ENCODE peak calls at places on chromosomes 11 and 22, in four cellular contexts. N is GF-D8; C is Caco-2; K is activated naive CD4-positive, alpha-beta T cell treated with anti-CD3 and anti-CD28 coated beads for 36 hours. R is an unnamed sample.

GRCh38 chr11:22879615-22880014 is 19.3 kb upstream of the CCDC179 start:
- DNase-seq in N (no peak), C (no peak), K (no peak), R (no peak)

GRCh38 chr11:8910662-8911039 is 338 bp upstream of the AKIP1 start:
- DNase-seq in N (no peak), C (no peak), K (no peak), R (no peak)

GRCh38 chr11:29984544-29984943 is 32.3 kb downstream of the KCNA4 start:
- DNase-seq in N (no peak), C (no peak), K (no peak), R (peak; percentile 32)

GRCh38 chr22:27880778-27881394 is 38.2 kb downstream of the PITPNB start:
- DNase-seq in N (peak; percentile 6), C (peak; percentile 56), K (peak; percentile 29), R (peak; percentile 71)

GRCh38 chr11:68213135-68213515 is at the start of gene KMT5B:
- DNase-seq in N (no peak), C (peak; percentile 89), K (peak; percentile 39), R (peak; percentile 58)

GRCh38 chr11:129657866-129658557 is 157.6 kb upstream of the TMEM45B start:
- DNase-seq in N (no peak), C (no peak), K (no peak), R (no peak)

GRCh38 chr11:78749243-78749730 is 174.6 kb upstream of the NARS2 start:
- DNase-seq in N (no peak), C (no peak), K (no peak), R (no peak)

GRCh38 chr11:44270403-44271192 is 39.3 kb downstream of the ALX4 start:
- DNase-seq in N (no peak), C (no peak), K (no peak), R (no peak)

GRCh38 chr11:8601376-8602133 is 7.5 kb upstream of the STK33 start:
- DNase-seq in N (no peak), C (no peak), K (no peak), R (peak; percentile 78)

GRCh38 chr11:20137637-20138036 is 22.6 kb downstream of the DBX1 start:
- DNase-seq in N (no peak), C (no peak), K (no peak), R (no peak)

GRCh38 chr11:2305140-2305861 is 3.5 kb downstream of the TSPAN32 start:
- DNase-seq in N (no peak), C (peak; percentile 89), K (peak; percentile 91), R (peak; percentile 77)

GRCh38 chr11:101487775-101488174 is 96.0 kb downstream of the TRPC6 start:
- DNase-seq in N (no peak), C (no peak), K (no peak), R (no peak)

GRCh38 chr22:40240671-40241070 is 62.9 kb downstream of the TNRC6B start:
- DNase-seq in N (no peak), C (no peak), K (no peak), R (no peak)

GRCh38 chr22:50199251-50199721 is 1.5 kb upstream of the SELENOO start:
- DNase-seq in N (no peak), C (no peak), K (no peak), R (no peak)

GRCh38 chr11:104573431-104573830 is 324.8 kb downstream of the CASP12 start:
- DNase-seq in N (no peak), C (no peak), K (no peak), R (no peak)

GRCh38 chr11:67255864-67256263 is 10.4 kb upstream of the GRK2 start:
- DNase-seq in N (no peak), C (no peak), K (no peak), R (no peak)

GRCh38 chr11:1650034-1650917 is 20.7 kb downstream of the KRTAP5-5 start:
- DNase-seq in N (no peak), C (no peak), K (no peak), R (no peak)

GRCh38 chr22:17830041-17830961 is 56.0 kb upstream of the BID start:
- DNase-seq in N (peak; percentile 38), C (peak; percentile 89), K (peak; percentile 90), R (peak; percentile 76)

GRCh38 chr22:36253523-36254490 is 874 bp downstream of the APOL1 start:
- DNase-seq in N (no peak), C (no peak), K (peak; percentile 53), R (no peak)

GRCh38 chr22:46515208-46516111 is 22.0 kb downstream of the CELSR1 start:
- DNase-seq in N (no peak), C (no peak), K (no peak), R (no peak)

GRCh38 chr22:46942816-46943783 is 180.7 kb downstream of the TBC1D22A start:
- DNase-seq in N (peak; percentile 48), C (no peak), K (peak; percentile 21), R (no peak)

GRCh38 chr22:27133951-27134664 is 476.7 kb downstream of the MIAT start:
- DNase-seq in N (peak; percentile 31), C (no peak), K (peak; percentile 56), R (no peak)

GRCh38 chr11:119509277-119509841 is 86.4 kb upstream of the THY1 start:
- DNase-seq in N (no peak), C (no peak), K (peak; percentile 29), R (no peak)

GRCh38 chr11:83971063-83971462 is 684.9 kb upstream of the CCDC90B start:
- DNase-seq in N (no peak), C (no peak), K (no peak), R (peak; percentile 4)

GRCh38 chr22:23780146-23780748 is 6.5 kb upstream of the SMARCB1 start:
- DNase-seq in N (no peak), C (no peak), K (no peak), R (no peak)

GRCh38 chr11:92845390-92846185 is 123.9 kb upstream of the MTNR1B start:
- DNase-seq in N (no peak), C (no peak), K (no peak), R (no peak)

GRCh38 chr11:73622920-73623593 is 23.3 kb upstream of the PLEKHB1 start:
- DNase-seq in N (no peak), C (no peak), K (no peak), R (no peak)

GRCh38 chr11:36352919-36353318 is 56.8 kb downstream of the PRR5L start:
- DNase-seq in N (no peak), C (no peak), K (peak; percentile 76), R (no peak)

GRCh38 chr11:68532719-68533369 is 72.3 kb downstream of the PPP6R3 start:
- DNase-seq in N (no peak), C (peak; percentile 67), K (no peak), R (no peak)

GRCh38 chr11:2205214-2205770 is 33.7 kb upstream of the TH start:
- DNase-seq in N (no peak), C (no peak), K (peak; percentile 3), R (no peak)

GRCh38 chr11:90426442-90426841 is 203.6 kb upstream of the CHORDC1 start:
- DNase-seq in N (no peak), C (no peak), K (no peak), R (no peak)

GRCh38 chr11:116536416-116536815 is 236.4 kb downstream of the BUD13 start:
- DNase-seq in N (no peak), C (no peak), K (no peak), R (peak; percentile 47)

GRCh38 chr11:72425053-72425980 is 9.0 kb downstream of the CLPB start:
- DNase-seq in N (peak; percentile 17), C (no peak), K (no peak), R (no peak)

GRCh38 chr11:11521306-11522002 is 100.4 kb downstream of the GALNT18 start:
- DNase-seq in N (no peak), C (no peak), K (peak; percentile 24), R (no peak)

GRCh38 chr22:24465566-24465965 is 29.6 kb upstream of the UPB1 start:
- DNase-seq in N (no peak), C (peak; percentile 67), K (no peak), R (no peak)

GRCh38 chr22:29055192-29055830 is 6.3 kb downstream of the C22orf31 start:
- DNase-seq in N (no peak), C (no peak), K (no peak), R (peak; percentile 82)

GRCh38 chr22:21972293-21972779 is 10.3 kb downstream of the TOP3B start:
- DNase-seq in N (no peak), C (peak; percentile 57), K (peak; percentile 60), R (peak; percentile 70)

GRCh38 chr11:60485987-60486386 is 6.6 kb upstream of the MS4A12 start:
- DNase-seq in N (peak; percentile 8), C (peak; percentile 72), K (peak; percentile 38), R (peak; percentile 69)

GRCh38 chr11:69425895-69426544 is 55.4 kb upstream of the LINC01488 start:
- DNase-seq in N (no peak), C (no peak), K (peak; percentile 32), R (no peak)

R was measured in NCI-H82.